ENCODE peak calls at places on chromosomes 5 and 9, in four cellular contexts. P, S, Q and X are unnamed samples.

GRCh38 chr5:177023247-177023703 is 779 bp downstream of the ZNF346 start:
- DNase-seq in P (peak), S (no peak), Q (peak), X (peak)

GRCh38 chr5:142720561-142721275 is 34.8 kb upstream of the FGF1 start:
- DNase-seq in P (no peak), S (no peak), Q (peak), X (no peak)

GRCh38 chr9:133029994-133030316 is 842 bp upstream of the GTF3C5 start:
- DNase-seq in P (no peak), S (no peak), Q (no peak), X (no peak)

GRCh38 chr5:113204525-113205161 is 228.0 kb downstream of the DCP2 start:
- DNase-seq in P (peak), S (no peak), Q (peak), X (peak)

GRCh38 chr9:9615086-9615485 is 997.7 kb downstream of the PTPRD start:
- DNase-seq in P (no peak), S (no peak), Q (no peak), X (no peak)

GRCh38 chr5:83473344-83474169 is 2.0 kb downstream of the VCAN start:
- DNase-seq in P (peak), S (peak), Q (peak), X (peak)

GRCh38 chr9:12816656-12817101 is 41.9 kb downstream of the LURAP1L start:
- DNase-seq in P (no peak), S (no peak), Q (no peak), X (no peak)

GRCh38 chr9:136437430-136437829 is 2.2 kb downstream of the INPP5E start:
- DNase-seq in P (peak), S (no peak), Q (peak), X (peak)

GRCh38 chr9:107489687-107490605 is at the start of gene KLF4:
- DNase-seq in P (peak), S (peak), Q (peak), X (peak)

GRCh38 chr9:38057416-38058195 is 11.4 kb downstream of the SHB start:
- DNase-seq in P (no peak), S (no peak), Q (no peak), X (no peak)

GRCh38 chr5:111422245-111422644 is 90.1 kb downstream of the STARD4 start:
- DNase-seq in P (no peak), S (no peak), Q (no peak), X (no peak)

GRCh38 chr5:142872795-142873194 is 102.6 kb downstream of the ARHGAP26 start:
- DNase-seq in P (peak), S (no peak), Q (peak), X (peak)

GRCh38 chr9:12748016-12748415 is 26.8 kb upstream of the LURAP1L start:
- DNase-seq in P (peak), S (no peak), Q (peak), X (peak)

GRCh38 chr9:122252796-122253195 is 11.8 kb downstream of the RBM18 start:
- DNase-seq in P (no peak), S (no peak), Q (no peak), X (peak)

GRCh38 chr5:147578228-147579024 is 68.6 kb upstream of the DPYSL3 start:
- DNase-seq in P (peak), S (no peak), Q (peak), X (peak)

GRCh38 chr5:132378580-132378979 is 9.1 kb downstream of the SLC22A5 start:
- DNase-seq in P (no peak), S (no peak), Q (no peak), X (peak)

GRCh38 chr5:145680169-145680568 is 155.0 kb downstream of the PRELID2 start:
- DNase-seq in P (no peak), S (no peak), Q (no peak), X (peak)

GRCh38 chr5:122997294-122997693 is 39.2 kb downstream of the PPIC start:
- DNase-seq in P (no peak), S (no peak), Q (no peak), X (no peak)

GRCh38 chr9:34732886-34733285 is 22.9 kb upstream of the CCL21 start:
- DNase-seq in P (no peak), S (no peak), Q (no peak), X (no peak)

GRCh38 chr9:94168203-94169000 is 84.1 kb downstream of the PTPDC1 start:
- DNase-seq in P (no peak), S (no peak), Q (peak), X (peak)

GRCh38 chr5:142211918-142212317 is 103.3 kb downstream of the NDFIP1 start:
- DNase-seq in P (no peak), S (no peak), Q (no peak), X (no peak)

DNA sequence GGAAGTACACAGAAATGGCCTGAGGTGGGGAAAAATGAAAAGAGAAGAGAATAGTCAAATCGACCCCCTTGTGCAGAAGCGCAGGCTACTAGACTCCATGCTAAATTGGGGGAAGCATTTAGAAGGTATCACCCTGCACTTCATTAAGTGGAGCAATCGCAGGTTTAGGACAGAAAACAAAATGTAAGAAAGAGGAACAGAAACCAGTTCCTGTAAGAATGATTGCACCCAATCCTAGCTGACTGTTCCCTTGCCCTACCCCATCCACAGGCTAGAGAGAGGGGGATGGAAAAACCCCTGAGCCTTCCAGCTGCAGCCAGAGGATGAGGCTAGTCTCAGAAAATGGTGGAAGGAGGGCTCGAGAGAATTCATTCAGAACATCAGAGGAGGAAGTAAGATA is 23.9 kb upstream of the PPP1R2B start:
- DNase-seq in P (no peak), S (no peak), Q (no peak), X (no peak)
- H3K4me3 ChIP-seq in P (no peak), S (no peak), Q (no peak), X (no peak)

GRCh38 chr5:155264809-155265208 is 251.3 kb downstream of the KIF4B start:
- DNase-seq in P (no peak), S (no peak), Q (no peak), X (no peak)

GRCh38 chr5:155259648-155260047 is 246.1 kb downstream of the KIF4B start:
- DNase-seq in P (no peak), S (no peak), Q (no peak), X (no peak)

GRCh38 chr5:155263381-155263780 is 249.8 kb downstream of the KIF4B start:
- DNase-seq in P (no peak), S (no peak), Q (peak), X (no peak)

GRCh38 chr5:155258139-155258538 is 244.6 kb downstream of the KIF4B start:
- DNase-seq in P (no peak), S (no peak), Q (no peak), X (no peak)

GRCh38 chr5:155260798-155261197 is 247.2 kb downstream of the KIF4B start:
- DNase-seq in P (no peak), S (no peak), Q (no peak), X (no peak)
- TF ChIP-seq CTCF in P (no peak), S (peak), Q (peak), X (no peak)

DNA sequence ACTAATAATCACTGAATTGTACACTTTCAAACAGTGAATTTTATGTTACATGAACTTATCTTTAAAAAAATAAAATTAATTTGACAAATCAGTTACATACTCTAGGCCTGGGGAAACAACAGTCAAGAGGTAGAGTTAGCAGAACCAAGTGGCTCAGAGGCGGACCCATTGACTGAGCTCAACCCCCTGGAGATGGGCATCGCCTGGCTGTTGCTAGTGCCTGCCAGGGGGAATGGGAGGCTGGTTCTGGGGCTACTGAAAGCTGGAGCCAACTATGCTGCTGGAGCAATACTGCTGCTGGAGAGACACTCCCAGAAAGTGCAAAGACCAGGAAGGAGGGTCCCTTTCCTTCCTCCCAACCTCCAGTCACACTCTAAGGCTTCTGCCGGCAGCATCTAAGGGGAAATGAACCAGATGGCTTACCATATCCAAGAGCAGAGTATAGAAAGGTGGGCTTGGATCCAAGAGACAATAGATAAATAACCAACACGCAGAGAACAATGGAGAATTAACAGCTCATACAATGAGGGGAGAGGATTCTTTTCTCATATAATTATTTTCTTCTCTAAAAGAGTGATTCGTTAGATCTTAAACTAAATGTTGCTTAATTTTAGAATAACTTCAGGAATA is 40.4 kb upstream of the ANKRD55 start:
- DNase-seq in P (no peak), S (no peak), Q (no peak), X (no peak)
- H3K4me3 ChIP-seq in P (no peak), S (no peak), Q (no peak), X (no peak)

GRCh38 chr5:37830348-37830747 is 9.5 kb downstream of the GDNF start:
- DNase-seq in P (no peak), S (no peak), Q (no peak), X (no peak)

GRCh38 chr5:37835400-37835973 is 4.4 kb downstream of the GDNF start:
- DNase-seq in P (no peak), S (no peak), Q (no peak), X (no peak)

GRCh38 chr5:37834542-37835399 is 5.1 kb downstream of the GDNF start:
- DNase-seq in P (no peak), S (no peak), Q (no peak), X (no peak)

GRCh38 chr5:37833990-37834389 is 5.9 kb downstream of the GDNF start:
- DNase-seq in P (no peak), S (no peak), Q (no peak), X (no peak)

GRCh38 chr5:37831821-37832524 is 7.9 kb downstream of the GDNF start:
- DNase-seq in P (no peak), S (no peak), Q (peak), X (no peak)
- TF ChIP-seq CTCF in P (no peak), S (no peak), Q (no peak), X (no peak)

GRCh38 chr5:171309276-171309525 is 153 bp downstream of the TLX3 start:
- DNase-seq in P (no peak), S (no peak), Q (no peak), X (no peak)

GRCh38 chr5:171307843-171308452 is 1.1 kb upstream of the TLX3 start:
- DNase-seq in P (peak), S (no peak), Q (no peak), X (no peak)

GRCh38 chr5:171309526-171310333 is 682 bp downstream of the TLX3 start:
- DNase-seq in P (no peak), S (no peak), Q (no peak), X (no peak)

GRCh38 chr5:171306785-171307591 is 2.1 kb upstream of the TLX3 start:
- DNase-seq in P (no peak), S (no peak), Q (no peak), X (no peak)

DNA sequence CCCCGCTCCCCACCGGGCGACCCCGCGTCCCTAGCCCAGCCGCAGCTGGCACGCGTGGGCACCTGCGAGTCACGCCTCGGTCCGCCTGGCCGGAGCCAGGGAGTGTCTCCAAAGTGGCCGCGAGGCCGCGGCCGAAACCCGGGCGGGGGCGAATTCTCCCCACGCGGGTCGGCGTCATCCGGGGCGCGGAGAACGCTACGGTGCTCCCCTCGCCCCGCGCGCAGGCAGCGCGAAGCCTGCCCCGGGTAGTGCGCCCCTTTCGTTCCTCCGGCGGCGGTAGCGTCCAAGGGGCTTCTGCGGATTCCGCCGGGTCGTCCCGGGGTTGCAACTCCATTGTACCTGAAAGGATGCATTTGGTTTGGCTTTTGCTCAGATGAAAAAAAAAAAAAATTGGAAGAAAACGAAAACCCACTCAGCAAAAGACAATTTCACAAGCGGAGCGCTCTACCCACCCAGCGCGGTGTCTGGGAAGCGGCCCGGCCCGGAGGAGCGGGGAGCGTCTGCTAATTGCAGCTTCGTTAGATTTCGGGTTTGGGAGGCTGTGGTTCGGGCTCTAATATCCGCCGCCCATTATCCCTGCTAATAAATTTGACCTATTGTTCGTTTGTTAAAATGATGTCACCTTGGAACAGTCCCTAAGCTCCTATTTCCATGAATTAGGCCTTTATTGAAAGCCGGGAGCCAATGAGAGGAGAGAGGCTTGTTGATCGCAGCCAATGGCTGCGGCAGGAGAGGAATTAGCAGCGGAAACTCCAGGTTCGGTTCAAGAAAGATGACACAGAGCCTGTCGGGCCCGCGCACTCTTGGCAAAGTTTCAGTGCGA is at the start of gene TLX3:
- DNase-seq in P (no peak), S (no peak), Q (peak), X (no peak)
- H3K4me3 ChIP-seq in P (no peak), S (no peak), Q (no peak), X (no peak)